ENCODE peak calls at places on chromosomes 7 and 10, in five cellular contexts. C is HCT116, E is K562, X is HepG2, Y is SK-N-SH. Z is an unnamed sample.

GRCh38 chr7:123649956-123650355 is 5.7 kb upstream of the LMOD2 start:
- DNase-seq in C (no peak), E (no peak), X (no peak), Y (no peak), Z (no peak)

GRCh38 chr7:76191783-76192240 is 9.9 kb upstream of the SRRM3 start:
- DNase-seq in C (peak; percentile 43), E (peak; percentile 56), X (peak; percentile 46), Y (peak; percentile 72), Z (no peak)

GRCh38 chr10:92849234-92849525 is 860 bp downstream of the EXOC6 start:
- DNase-seq in C (no peak), E (no peak), X (no peak), Y (no peak), Z (no peak)

GRCh38 chr10:47154762-47155161 is 145.2 kb upstream of the GDF10 start:
- DNase-seq in C (no peak), E (no peak), X (no peak), Y (no peak), Z (no peak)

GRCh38 chr7:105429746-105430612 is 41.3 kb upstream of the SRPK2 start:
- DNase-seq in C (peak; percentile 34), E (peak; percentile 63), X (peak; percentile 50), Y (peak; percentile 55), Z (no peak)

GRCh38 chr7:128031901-128032604 is 816 bp upstream of the LRRC4 start:
- DNase-seq in C (no peak), E (no peak), X (no peak), Y (peak; percentile 92), Z (no peak)

GRCh38 chr7:87414400-87415188 is 60.9 kb downstream of the ABCB4 start:
- DNase-seq in C (no peak), E (no peak), X (peak; percentile 61), Y (no peak), Z (no peak)

GRCh38 chr10:59831658-59832503 is 74.5 kb downstream of the CCDC6 start:
- DNase-seq in C (no peak), E (no peak), X (no peak), Y (no peak), Z (no peak)

GRCh38 chr7:103447073-103447960 is 1.3 kb upstream of the SLC26A5 start:
- DNase-seq in C (peak; percentile 37), E (peak; percentile 82), X (peak; percentile 44), Y (peak; percentile 86), Z (no peak)

GRCh38 chr7:100897111-100897608 is 1.5 kb upstream of the ACHE start:
- DNase-seq in C (no peak), E (peak; percentile 77), X (no peak), Y (peak; percentile 87), Z (no peak)

GRCh38 chr10:116316533-116316932 is 7.7 kb upstream of the CCDC172 start:
- DNase-seq in C (no peak), E (no peak), X (no peak), Y (no peak), Z (no peak)

GRCh38 chr10:95906675-95907453 is 911 bp upstream of the CC2D2B start:
- DNase-seq in C (peak; percentile 18), E (peak; percentile 34), X (peak; percentile 58), Y (peak; percentile 51), Z (peak; percentile 25)

GRCh38 chr10:6755891-6756460 is 175.9 kb upstream of the PRKCQ start:
- DNase-seq in C (no peak), E (no peak), X (no peak), Y (no peak), Z (no peak)

GRCh38 chr10:132523561-132524442 is 13.8 kb upstream of the INPP5A start:
- DNase-seq in C (no peak), E (no peak), X (no peak), Y (peak; percentile 6), Z (no peak)

GRCh38 chr7:92767427-92767826 is 68.9 kb downstream of the CDK6 start:
- DNase-seq in C (no peak), E (no peak), X (no peak), Y (no peak), Z (no peak)

GRCh38 chr10:73655990-73656298 is at the start of gene SYNPO2L:
- DNase-seq in C (no peak), E (no peak), X (no peak), Y (no peak), Z (no peak)

GRCh38 chr10:120479506-120479905 is 22.5 kb downstream of the PLPP4 start:
- DNase-seq in C (no peak), E (no peak), X (no peak), Y (no peak), Z (no peak)

GRCh38 chr7:39937366-39938153 is 12.5 kb upstream of the CDK13 start:
- DNase-seq in C (no peak), E (peak; percentile 1), X (no peak), Y (no peak), Z (no peak)

GRCh38 chr7:26376208-26376917 is 84.7 kb downstream of the SNX10 start:
- DNase-seq in C (no peak), E (no peak), X (peak; percentile 23), Y (peak; percentile 94), Z (no peak)

GRCh38 chr10:43408331-43408709 is 666 bp downstream of the HNRNPF start:
- DNase-seq in C (no peak), E (no peak), X (no peak), Y (no peak), Z (no peak)
- TF ChIP-seq ZBTB33 in C (no peak), E (no peak), X (no peak), Y (no peak), Z (no peak)

GRCh38 chr10:30186371-30186875 is 127.0 kb upstream of the JCAD start:
- DNase-seq in C (no peak), E (no peak), X (peak; percentile 64), Y (no peak), Z (no peak)

GRCh38 chr10:30182191-30183075 is 123.0 kb upstream of the JCAD start:
- DNase-seq in C (no peak), E (no peak), X (peak; percentile 59), Y (peak; percentile 38), Z (no peak)

GRCh38 chr10:30183076-30183402 is 123.7 kb upstream of the JCAD start:
- DNase-seq in C (no peak), E (no peak), X (no peak), Y (no peak), Z (no peak)

GRCh38 chr10:30185916-30186315 is 126.5 kb upstream of the JCAD start:
- DNase-seq in C (no peak), E (no peak), X (no peak), Y (no peak), Z (no peak)

DNA sequence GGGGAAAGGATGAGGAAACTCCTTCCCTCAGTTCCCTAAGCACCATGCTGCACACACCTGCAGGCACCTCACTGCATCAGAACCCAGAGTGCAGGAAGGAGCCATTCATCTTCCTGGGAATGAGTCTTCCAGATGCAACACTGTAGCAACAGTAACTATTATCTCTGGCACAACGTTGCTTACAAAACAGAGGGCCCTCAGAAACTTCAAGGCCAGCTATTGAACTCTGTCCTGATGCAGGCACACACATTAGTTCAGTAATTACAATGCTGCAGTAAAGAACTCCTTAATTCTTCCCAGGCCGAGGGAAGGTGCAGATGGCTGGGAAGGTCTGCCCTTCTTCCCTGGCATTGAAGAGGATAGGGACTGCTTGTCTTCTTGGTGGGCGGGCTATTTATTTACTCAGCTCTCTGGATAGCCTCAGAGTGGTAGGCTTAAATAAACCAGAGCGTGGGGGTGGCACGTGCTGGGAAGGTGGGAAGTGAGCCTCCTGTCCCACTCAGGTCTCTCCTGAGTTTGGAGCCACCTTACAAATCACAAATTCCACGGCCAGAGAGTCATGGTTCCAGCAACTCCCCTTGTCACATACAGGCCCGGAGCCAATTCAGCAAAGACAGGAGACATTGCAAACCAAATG is 125.1 kb upstream of the JCAD start:
- DNase-seq in C (no peak), E (no peak), X (no peak), Y (no peak), Z (no peak)
- TF ChIP-seq ZBTB33 in C (no peak), E (no peak), X (no peak), Y (no peak), Z (no peak)

GRCh38 chr10:29084908-29085307 is 204.0 kb upstream of the LYZL1 start:
- DNase-seq in C (no peak), E (no peak), X (no peak), Y (no peak), Z (no peak)

GRCh38 chr10:29081971-29082699 is 206.7 kb upstream of the LYZL1 start:
- DNase-seq in C (no peak), E (no peak), X (no peak), Y (peak; percentile 32), Z (no peak)

GRCh38 chr10:29078919-29079318 is 210.0 kb upstream of the LYZL1 start:
- DNase-seq in C (no peak), E (no peak), X (no peak), Y (peak; percentile 14), Z (no peak)

GRCh38 chr10:29081231-29081630 is 207.6 kb upstream of the LYZL1 start:
- DNase-seq in C (no peak), E (no peak), X (no peak), Y (no peak), Z (no peak)

DNA sequence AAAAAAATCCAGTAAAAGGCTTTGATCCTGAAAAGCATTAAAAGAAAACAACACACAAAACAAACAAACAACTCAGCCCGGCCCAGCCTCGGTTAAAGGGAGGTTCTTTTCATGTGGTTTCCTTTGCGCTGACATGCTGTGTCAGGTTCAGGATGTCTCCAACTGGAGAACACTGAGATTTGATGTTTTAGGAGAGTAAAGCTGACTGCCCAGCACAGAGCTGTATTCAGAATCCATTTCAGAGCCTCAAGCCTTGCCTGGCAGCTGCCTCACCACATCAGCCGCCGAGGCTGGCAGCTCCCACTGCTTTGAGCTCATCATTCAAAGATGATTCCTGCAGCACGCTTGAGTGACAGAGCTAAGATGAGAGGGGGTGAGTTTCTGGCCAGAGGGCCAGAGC is 205.8 kb upstream of the LYZL1 start:
- DNase-seq in C (no peak), E (no peak), X (peak; percentile 18), Y (no peak), Z (no peak)
- TF ChIP-seq ZBTB33 in C (no peak), E (no peak), X (no peak), Y (no peak), Z (no peak)

GRCh38 chr10:549391-549790 is 140.1 kb downstream of the DIP2C start:
- DNase-seq in C (no peak), E (no peak), X (no peak), Y (no peak), Z (no peak)

GRCh38 chr10:552679-553078 is 136.8 kb downstream of the DIP2C start:
- DNase-seq in C (no peak), E (no peak), X (no peak), Y (no peak), Z (no peak)

GRCh38 chr10:553233-553632 is 136.2 kb downstream of the DIP2C start:
- DNase-seq in C (no peak), E (no peak), X (no peak), Y (no peak), Z (no peak)

GRCh38 chr10:550665-551460 is 138.6 kb downstream of the DIP2C start:
- DNase-seq in C (no peak), E (no peak), X (no peak), Y (no peak), Z (no peak)

DNA sequence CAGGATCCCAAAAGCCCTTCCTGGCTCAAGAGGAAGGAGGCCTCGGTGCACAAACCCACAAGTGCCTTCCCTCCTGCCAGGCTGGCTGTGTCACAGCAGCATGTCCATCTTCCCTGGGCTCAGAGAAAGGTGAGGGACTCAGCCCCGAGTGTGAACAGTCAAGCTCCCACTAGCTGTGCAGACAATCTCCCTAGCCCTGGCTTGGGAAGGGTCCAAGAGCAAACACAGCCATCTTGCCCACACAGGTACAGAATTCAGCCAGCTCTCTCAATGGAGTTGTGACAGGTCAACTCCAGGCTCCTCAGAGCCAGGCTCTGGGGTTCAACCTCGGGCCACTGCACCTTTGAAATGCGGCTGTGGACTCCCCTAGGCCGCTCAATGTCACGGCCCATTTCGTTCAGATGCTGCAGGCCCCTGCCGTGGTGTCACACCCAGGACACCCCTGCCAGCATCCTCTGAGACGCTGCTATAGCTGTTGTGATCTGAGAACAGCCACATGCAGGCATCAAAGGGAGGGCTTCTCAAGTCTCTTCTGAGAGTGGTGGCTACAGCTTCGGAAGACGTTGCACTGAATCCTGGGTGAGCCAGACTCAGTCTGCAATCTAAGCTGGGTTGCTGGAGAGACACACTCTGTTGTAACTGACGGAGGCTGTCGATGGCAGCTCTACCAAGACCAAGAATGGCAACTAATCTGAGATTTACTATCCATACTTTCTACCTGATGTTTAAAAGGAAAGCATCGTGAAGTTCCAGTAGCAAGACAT is 137.8 kb downstream of the DIP2C start:
- DNase-seq in C (no peak), E (no peak), X (no peak), Y (no peak), Z (no peak)
- TF ChIP-seq ZBTB33 in C (no peak), E (no peak), X (no peak), Y (no peak), Z (no peak)

Z was measured in GM12878.